ENCODE peak calls at places on chromosomes 7 and 10, in seven cellular contexts. K, X, B, N, A, C and M are unnamed samples.

GRCh38 chr7:3083350-3083749 is 39.7 kb upstream of the CARD11 start:
- DNase-seq in K (no peak), X (no peak), B (no peak), N (no peak), A (no peak), C (no peak), M (no peak)

GRCh38 chr7:69735582-69735981 is 137.3 kb downstream of the AUTS2 start:
- DNase-seq in K (no peak), X (no peak), B (no peak), N (no peak), A (no peak), C (no peak), M (no peak)

GRCh38 chr10:43696909-43697499 is 48.3 kb upstream of the ZNF32 start:
- DNase-seq in K (no peak), X (peak; percentile 39), B (no peak), N (no peak), A (no peak), C (no peak), M (no peak)

GRCh38 chr7:132653364-132653930 is 77.2 kb upstream of the PLXNA4 start:
- DNase-seq in K (no peak), X (no peak), B (no peak), N (no peak), A (no peak), C (no peak), M (no peak)

GRCh38 chr7:27651702-27652101 is 11.0 kb downstream of the HIBADH start:
- DNase-seq in K (no peak), X (no peak), B (no peak), N (no peak), A (no peak), C (peak; percentile 14), M (no peak)

GRCh38 chr7:24896031-24896433 is 83.9 kb downstream of the OSBPL3 start:
- DNase-seq in K (no peak), X (no peak), B (no peak), N (no peak), A (no peak), C (no peak), M (no peak)

GRCh38 chr10:22655312-22655973 is 58.9 kb downstream of the PIP4K2A start:
- DNase-seq in K (no peak), X (no peak), B (peak; percentile 46), N (no peak), A (no peak), C (no peak), M (no peak)

GRCh38 chr7:47418910-47419309 is 163.0 kb downstream of the TNS3 start:
- DNase-seq in K (no peak), X (no peak), B (no peak), N (no peak), A (peak; percentile 61), C (peak; percentile 44), M (no peak)

GRCh38 chr7:148732862-148733261 is 34.2 kb downstream of the CUL1 start:
- DNase-seq in K (no peak), X (no peak), B (no peak), N (no peak), A (no peak), C (no peak), M (no peak)

GRCh38 chr7:157482517-157483120 is 145.8 kb downstream of the DNAJB6 start:
- DNase-seq in K (peak; percentile 16), X (no peak), B (no peak), N (no peak), A (peak; percentile 4), C (no peak), M (peak; percentile 1)

GRCh38 chr7:18295781-18296417 is 199.7 kb upstream of the HDAC9 start:
- DNase-seq in K (no peak), X (no peak), B (no peak), N (no peak), A (no peak), C (no peak), M (no peak)

GRCh38 chr7:142603870-142604448 is 145.3 kb upstream of the PRSS1 start:
- DNase-seq in K (peak; percentile 81), X (no peak), B (peak; percentile 73), N (peak; percentile 70), A (no peak), C (peak; percentile 37), M (peak; percentile 60)

GRCh38 chr7:96495751-96496216 is 173.9 kb upstream of the SLC25A13 start:
- DNase-seq in K (peak; percentile 5), X (no peak), B (no peak), N (no peak), A (no peak), C (no peak), M (no peak)

GRCh38 chr7:44581426-44581906 is 565 bp downstream of the TMED4 start:
- DNase-seq in K (peak; percentile 25), X (peak; percentile 47), B (peak; percentile 43), N (no peak), A (no peak), C (peak; percentile 18), M (no peak)